ENCODE peak calls at places on chromosome 5, in six cellular contexts. One of them, this sample, is unnamed.
A peak's percentile ranks its signal among the peaks of the same experiment; 100 is the strongest.

GRCh38 chr5:75729321-75729720 is 12.1 kb upstream of the POC5 start:
- DNase-seq in right lobe of liver: no peak
- DNase-seq in Peyer's patch: no peak
- DNase-seq in fibroblast of lung: no peak
- DNase-seq in HepG2: no peak
- DNase-seq in cardiac muscle cell: peak; percentile 56
- DNase-seq in this sample: no peak

GRCh38 chr5:172274951-172275753 is 8.4 kb downstream of the UBTD2 start:
- DNase-seq in right lobe of liver: no peak
- DNase-seq in Peyer's patch: no peak
- DNase-seq in fibroblast of lung: no peak
- DNase-seq in HepG2: no peak
- DNase-seq in cardiac muscle cell: peak; percentile 77
- DNase-seq in this sample: no peak

GRCh38 chr5:73129143-73129542 is 8.8 kb downstream of the TMEM171 start:
- DNase-seq in right lobe of liver: no peak
- DNase-seq in Peyer's patch: no peak
- DNase-seq in fibroblast of lung: no peak
- DNase-seq in HepG2: no peak
- DNase-seq in cardiac muscle cell: no peak
- DNase-seq in this sample: no peak

GRCh38 chr5:65213921-65214525 is 267.7 kb downstream of the ADAMTS6 start:
- DNase-seq in right lobe of liver: peak; percentile 45
- DNase-seq in Peyer's patch: no peak
- DNase-seq in fibroblast of lung: peak; percentile 46
- DNase-seq in HepG2: peak; percentile 41
- DNase-seq in cardiac muscle cell: peak; percentile 61
- DNase-seq in this sample: no peak

GRCh38 chr5:177309351-177310191 is 2.1 kb downstream of the MXD3 start:
- DNase-seq in right lobe of liver: peak; percentile 78
- DNase-seq in Peyer's patch: peak; percentile 87
- DNase-seq in fibroblast of lung: peak; percentile 83
- DNase-seq in HepG2: peak; percentile 79
- DNase-seq in cardiac muscle cell: peak; percentile 74
- DNase-seq in this sample: peak; percentile 80

GRCh38 chr5:54320256-54320655 is 9.9 kb upstream of the ARL15 start:
- DNase-seq in right lobe of liver: no peak
- DNase-seq in Peyer's patch: no peak
- DNase-seq in fibroblast of lung: no peak
- DNase-seq in HepG2: no peak
- DNase-seq in cardiac muscle cell: no peak
- DNase-seq in this sample: no peak

GRCh38 chr5:95884021-95884333 is 61.5 kb upstream of the GLRX start:
- DNase-seq in right lobe of liver: no peak
- DNase-seq in Peyer's patch: no peak
- DNase-seq in fibroblast of lung: peak; percentile 65
- DNase-seq in HepG2: no peak
- DNase-seq in cardiac muscle cell: peak; percentile 64
- DNase-seq in this sample: no peak

GRCh38 chr5:10584714-10585113 is 20.8 kb downstream of the ANKRD33B start:
- DNase-seq in right lobe of liver: no peak
- DNase-seq in Peyer's patch: no peak
- DNase-seq in fibroblast of lung: no peak
- DNase-seq in HepG2: no peak
- DNase-seq in cardiac muscle cell: no peak
- DNase-seq in this sample: no peak

GRCh38 chr5:7794823-7795222 is 56.1 kb downstream of the CFAP90 start:
- DNase-seq in right lobe of liver: no peak
- DNase-seq in Peyer's patch: no peak
- DNase-seq in fibroblast of lung: no peak
- DNase-seq in HepG2: no peak
- DNase-seq in cardiac muscle cell: no peak
- DNase-seq in this sample: no peak

GRCh38 chr5:31021181-31021624 is 172.3 kb upstream of the CDH6 start:
- DNase-seq in right lobe of liver: no peak
- DNase-seq in Peyer's patch: no peak
- DNase-seq in fibroblast of lung: peak; percentile 8
- DNase-seq in HepG2: no peak
- DNase-seq in cardiac muscle cell: peak; percentile 6
- DNase-seq in this sample: no peak

GRCh38 chr5:30030110-30030509 is 1163.4 kb upstream of the CDH6 start:
- DNase-seq in right lobe of liver: no peak
- DNase-seq in Peyer's patch: no peak
- DNase-seq in fibroblast of lung: no peak
- DNase-seq in HepG2: no peak
- DNase-seq in cardiac muscle cell: no peak
- DNase-seq in this sample: no peak

DNA sequence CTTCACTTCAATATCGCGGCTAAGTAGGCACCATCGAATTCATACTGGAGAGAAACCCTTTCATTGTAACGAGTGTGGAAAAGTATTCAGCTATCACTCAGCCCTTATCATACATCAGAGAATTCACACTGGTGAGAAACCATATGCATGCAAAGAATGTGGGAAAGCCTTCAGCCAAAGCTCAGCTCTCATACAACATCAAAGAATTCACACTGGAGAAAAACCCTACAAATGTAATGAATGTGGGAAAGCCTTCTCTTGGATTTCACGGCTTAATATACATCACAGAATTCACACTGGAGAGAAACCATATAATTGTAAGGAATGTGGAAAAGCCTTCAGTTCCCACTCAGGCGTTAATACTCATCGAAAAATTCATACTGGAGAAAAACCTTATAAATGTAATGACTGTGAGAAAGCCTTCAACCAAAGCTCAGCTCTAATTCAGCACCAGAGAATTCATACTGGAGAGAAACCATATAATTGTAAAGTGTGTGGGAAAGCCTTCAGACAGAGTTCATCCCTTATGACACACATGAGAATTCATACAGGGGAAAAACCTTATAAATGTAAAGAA is 9.5 kb downstream of the ZNF879 start:
- DNase-seq in right lobe of liver: no peak
- DNase-seq in Peyer's patch: no peak
- DNase-seq in fibroblast of lung: peak; percentile 5
- DNase-seq in HepG2: no peak
- DNase-seq in cardiac muscle cell: no peak
- DNase-seq in this sample: no peak
- H3K9me3 ChIP-seq in right lobe of liver: peaks cover 71% of the 10 kb centered on the region
- H3K9me3 ChIP-seq in Peyer's patch: no peaks in the 10 kb centered on the region
- H3K9me3 ChIP-seq in fibroblast of lung: peaks cover 1% of the 10 kb centered on the region
- H3K9me3 ChIP-seq in HepG2: peaks cover 87% of the 10 kb centered on the region
- H3K9me3 ChIP-seq in cardiac muscle cell: peaks cover 3% of the 10 kb centered on the region
- H3K9me3 ChIP-seq in this sample: peaks cover 99% of the 10 kb centered on the region

GRCh38 chr5:9282211-9282610 is 263.7 kb downstream of the SEMA5A start:
- DNase-seq in right lobe of liver: no peak
- DNase-seq in Peyer's patch: no peak
- DNase-seq in fibroblast of lung: no peak
- DNase-seq in HepG2: no peak
- DNase-seq in cardiac muscle cell: no peak
- DNase-seq in this sample: no peak

GRCh38 chr5:9283473-9283872 is 262.4 kb downstream of the SEMA5A start:
- DNase-seq in right lobe of liver: no peak
- DNase-seq in Peyer's patch: no peak
- DNase-seq in fibroblast of lung: no peak
- DNase-seq in HepG2: no peak
- DNase-seq in cardiac muscle cell: no peak
- DNase-seq in this sample: no peak

GRCh38 chr5:9283021-9283420 is 262.9 kb downstream of the SEMA5A start:
- DNase-seq in right lobe of liver: no peak
- DNase-seq in Peyer's patch: no peak
- DNase-seq in fibroblast of lung: no peak
- DNase-seq in HepG2: no peak
- DNase-seq in cardiac muscle cell: no peak
- DNase-seq in this sample: no peak

GRCh38 chr5:9284781-9285307 is 261.0 kb downstream of the SEMA5A start:
- DNase-seq in right lobe of liver: no peak
- DNase-seq in Peyer's patch: no peak
- DNase-seq in fibroblast of lung: peak; percentile 47
- DNase-seq in HepG2: no peak
- DNase-seq in cardiac muscle cell: peak; percentile 66
- DNase-seq in this sample: no peak

DNA sequence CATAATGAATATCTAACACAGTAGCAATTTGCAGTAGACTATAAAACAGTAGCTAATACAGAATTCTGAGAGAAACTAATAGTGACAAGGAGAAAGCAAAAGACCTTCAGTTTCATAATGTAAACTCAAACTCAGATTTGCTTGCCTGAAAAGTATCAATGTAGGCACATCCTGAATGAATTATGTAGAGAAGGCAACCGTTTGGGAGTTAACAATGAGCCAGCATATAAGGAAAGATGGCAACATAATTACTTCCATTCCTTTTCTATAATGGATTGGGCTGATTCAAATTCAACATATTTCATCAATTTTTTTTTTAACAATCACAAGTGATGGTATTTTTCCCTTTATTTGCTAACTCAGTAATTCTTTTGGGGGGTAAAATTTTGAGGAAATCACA is 261.6 kb downstream of the SEMA5A start:
- DNase-seq in right lobe of liver: no peak
- DNase-seq in Peyer's patch: no peak
- DNase-seq in fibroblast of lung: no peak
- DNase-seq in HepG2: no peak
- DNase-seq in cardiac muscle cell: no peak
- DNase-seq in this sample: no peak
- H3K4me1 ChIP-seq in right lobe of liver: no peaks in the 10 kb centered on the region
- H3K4me1 ChIP-seq in Peyer's patch: no peaks in the 10 kb centered on the region
- H3K4me1 ChIP-seq in fibroblast of lung: peaks cover 4% of the 10 kb centered on the region
- H3K4me1 ChIP-seq in HepG2: no peaks in the 10 kb centered on the region
- H3K4me1 ChIP-seq in cardiac muscle cell: peaks cover 17% of the 10 kb centered on the region
- H3K4me1 ChIP-seq in this sample: no peaks in the 10 kb centered on the region

GRCh38 chr5:74209566-74209965 is 431.0 kb downstream of the ENC1 start:
- DNase-seq in right lobe of liver: no peak
- DNase-seq in Peyer's patch: no peak
- DNase-seq in fibroblast of lung: no peak
- DNase-seq in HepG2: no peak
- DNase-seq in cardiac muscle cell: no peak
- DNase-seq in this sample: no peak

GRCh38 chr5:74206571-74207550 is 433.7 kb downstream of the ENC1 start:
- DNase-seq in right lobe of liver: no peak
- DNase-seq in Peyer's patch: peak; percentile 50
- DNase-seq in fibroblast of lung: peak; percentile 76
- DNase-seq in HepG2: no peak
- DNase-seq in cardiac muscle cell: peak; percentile 89
- DNase-seq in this sample: peak; percentile 63

GRCh38 chr5:74216012-74216411 is 424.5 kb downstream of the ENC1 start:
- DNase-seq in right lobe of liver: no peak
- DNase-seq in Peyer's patch: no peak
- DNase-seq in fibroblast of lung: no peak
- DNase-seq in HepG2: no peak
- DNase-seq in cardiac muscle cell: no peak
- DNase-seq in this sample: no peak

GRCh38 chr5:74212336-74212735 is 428.2 kb downstream of the ENC1 start:
- DNase-seq in right lobe of liver: no peak
- DNase-seq in Peyer's patch: no peak
- DNase-seq in fibroblast of lung: peak; percentile 27
- DNase-seq in HepG2: peak; percentile 39
- DNase-seq in cardiac muscle cell: peak; percentile 46
- DNase-seq in this sample: no peak
- TF ChIP-seq CTCF in right lobe of liver: peak; percentile 17
- TF ChIP-seq CTCF in Peyer's patch: no peak
- TF ChIP-seq CTCF in fibroblast of lung: peak; percentile 45
- TF ChIP-seq CTCF in HepG2: peak; percentile 62
- TF ChIP-seq CTCF in cardiac muscle cell: peak; percentile 49
- TF ChIP-seq CTCF in this sample: peak; percentile 12

GRCh38 chr5:50365615-50366251 is 75.4 kb downstream of the EMB start:
- DNase-seq in right lobe of liver: no peak
- DNase-seq in Peyer's patch: no peak
- DNase-seq in fibroblast of lung: no peak
- DNase-seq in HepG2: no peak
- DNase-seq in cardiac muscle cell: no peak
- DNase-seq in this sample: no peak
- H3K9me3 ChIP-seq in right lobe of liver: no peaks in the 10 kb centered on the region
- H3K9me3 ChIP-seq in Peyer's patch: no peaks in the 10 kb centered on the region
- H3K9me3 ChIP-seq in fibroblast of lung: no peaks in the 10 kb centered on the region
- H3K9me3 ChIP-seq in HepG2: peaks cover 50% of the 10 kb centered on the region
- H3K9me3 ChIP-seq in cardiac muscle cell: no peaks in the 10 kb centered on the region
- H3K9me3 ChIP-seq in this sample: no peaks in the 10 kb centered on the region

GRCh38 chr5:55582256-55582655 is 47.5 kb upstream of the PLPP1 start:
- DNase-seq in right lobe of liver: no peak
- DNase-seq in Peyer's patch: no peak
- DNase-seq in fibroblast of lung: no peak
- DNase-seq in HepG2: no peak
- DNase-seq in cardiac muscle cell: no peak
- DNase-seq in this sample: no peak

GRCh38 chr5:55575815-55576583 is 41.2 kb upstream of the PLPP1 start:
- DNase-seq in right lobe of liver: no peak
- DNase-seq in Peyer's patch: no peak
- DNase-seq in fibroblast of lung: peak; percentile 90
- DNase-seq in HepG2: peak; percentile 81
- DNase-seq in cardiac muscle cell: peak; percentile 88
- DNase-seq in this sample: no peak

GRCh38 chr5:55577353-55578060 is 42.7 kb upstream of the PLPP1 start:
- DNase-seq in right lobe of liver: peak; percentile 72
- DNase-seq in Peyer's patch: no peak
- DNase-seq in fibroblast of lung: peak; percentile 72
- DNase-seq in HepG2: no peak
- DNase-seq in cardiac muscle cell: peak; percentile 90
- DNase-seq in this sample: no peak

GRCh38 chr5:55578771-55579170 is 44.0 kb upstream of the PLPP1 start:
- DNase-seq in right lobe of liver: no peak
- DNase-seq in Peyer's patch: no peak
- DNase-seq in fibroblast of lung: peak; percentile 42
- DNase-seq in HepG2: no peak
- DNase-seq in cardiac muscle cell: peak; percentile 50
- DNase-seq in this sample: no peak

GRCh38 chr5:55580042-55580441 is 45.3 kb upstream of the PLPP1 start:
- DNase-seq in right lobe of liver: no peak
- DNase-seq in Peyer's patch: no peak
- DNase-seq in fibroblast of lung: no peak
- DNase-seq in HepG2: peak; percentile 5
- DNase-seq in cardiac muscle cell: no peak
- DNase-seq in this sample: no peak
- H3K4me1 ChIP-seq in right lobe of liver: no peaks in the 10 kb centered on the region
- H3K4me1 ChIP-seq in Peyer's patch: peaks cover 7% of the 10 kb centered on the region
- H3K4me1 ChIP-seq in fibroblast of lung: no peaks in the 10 kb centered on the region
- H3K4me1 ChIP-seq in HepG2: peaks cover 25% of the 10 kb centered on the region
- H3K4me1 ChIP-seq in cardiac muscle cell: peaks cover 8% of the 10 kb centered on the region
- H3K4me1 ChIP-seq in this sample: peaks cover 36% of the 10 kb centered on the region